ENCODE peak calls at places on chromosome 1, in nine cellular contexts. Y, K, A, Z, C, M, U, N and J are unnamed samples.

GRCh38 chr1:41665962-41666917 is 181.8 kb upstream of the EDN2 start:
- DNase-seq in Y (no peak), K (no peak), A (no peak), Z (no peak), C (no peak), M (no peak), U (peak), N (no peak), J (no peak)

GRCh38 chr1:23422313-23422877 is 2.2 kb downstream of the TCEA3 start:
- DNase-seq in Y (peak), K (peak), A (no peak), Z (no peak), C (no peak), M (no peak), U (no peak), N (peak), J (peak)

GRCh38 chr1:151326619-151327222 is 495 bp downstream of the PI4KB start:
- DNase-seq in Y (peak), K (peak), A (no peak), Z (peak), C (peak), M (no peak), U (peak), N (peak), J (peak)

GRCh38 chr1:119554188-119554587 is 47.2 kb downstream of the HSD3B1 start:
- DNase-seq in Y (no peak), K (no peak), A (no peak), Z (no peak), C (peak), M (no peak), U (peak), N (peak), J (peak)

GRCh38 chr1:207261971-207262370 is 59.5 kb upstream of the CD55 start:
- DNase-seq in Y (no peak), K (no peak), A (no peak), Z (no peak), C (no peak), M (no peak), U (no peak), N (no peak), J (no peak)

GRCh38 chr1:119829636-119830035 is 18.4 kb upstream of the REG4 start:
- DNase-seq in Y (no peak), K (no peak), A (no peak), Z (no peak), C (peak), M (no peak), U (no peak), N (no peak), J (no peak)

GRCh38 chr1:43824795-43825194 is 108.8 kb upstream of the ARTN start:
- DNase-seq in Y (no peak), K (no peak), A (no peak), Z (no peak), C (no peak), M (no peak), U (no peak), N (no peak), J (no peak)

GRCh38 chr1:244730153-244730933 is 77.4 kb downstream of the DESI2 start:
- DNase-seq in Y (no peak), K (peak), A (peak), Z (peak), C (peak), M (no peak), U (peak), N (no peak), J (peak)

GRCh38 chr1:64427879-64428278 is 42.0 kb upstream of the CACHD1 start:
- DNase-seq in Y (no peak), K (no peak), A (no peak), Z (no peak), C (no peak), M (no peak), U (no peak), N (no peak), J (no peak)

GRCh38 chr1:231091853-231092301 is 51.8 kb upstream of the FAM89A start:
- DNase-seq in Y (no peak), K (peak), A (peak), Z (peak), C (peak), M (peak), U (peak), N (peak), J (peak)

GRCh38 chr1:243253927-243254232 is 1.2 kb downstream of the CEP170 start:
- DNase-seq in Y (no peak), K (no peak), A (no peak), Z (peak), C (no peak), M (no peak), U (no peak), N (no peak), J (no peak)

GRCh38 chr1:107870691-107871090 is 94.3 kb downstream of the VAV3 start:
- DNase-seq in Y (no peak), K (no peak), A (no peak), Z (no peak), C (no peak), M (no peak), U (no peak), N (no peak), J (peak)

GRCh38 chr1:234326493-234327366 is 46.5 kb upstream of the COA6 start:
- DNase-seq in Y (peak), K (peak), A (peak), Z (peak), C (peak), M (no peak), U (peak), N (peak), J (peak)

GRCh38 chr1:16425125-16426025 is 11.8 kb downstream of the SPATA21 start:
- DNase-seq in Y (no peak), K (no peak), A (no peak), Z (no peak), C (no peak), M (no peak), U (no peak), N (no peak), J (no peak)

GRCh38 chr1:46520063-46520911 is 30.7 kb downstream of the DMBX1 start:
- DNase-seq in Y (no peak), K (no peak), A (peak), Z (peak), C (peak), M (no peak), U (peak), N (no peak), J (peak)